ENCODE peak calls at places on chromosomes 12 and 14, in four cellular contexts. F is sigmoid colon, R is Peyer's patch, M is breast epithelium. Y is an unnamed sample.

GRCh38 chr12:13102481-13103195 is 829 bp downstream of the GSG1 start:
- DNase-seq in F (no peak), R (no peak), M (no peak), Y (peak; percentile 75)

GRCh38 chr14:36617824-36618223 is 35.4 kb upstream of the NKX2-8 start:
- DNase-seq in M (no peak), R (no peak), F (no peak), Y (no peak)

GRCh38 chr12:104715562-104716182 is 242.4 kb downstream of the SLC41A2 start:
- DNase-seq in M (no peak), R (no peak), F (no peak), Y (no peak)

GRCh38 chr12:56602239-56602638 is 27.9 kb downstream of the BAZ2A start:
- DNase-seq in M (no peak), R (no peak), F (no peak), Y (no peak)

GRCh38 chr12:100189241-100190012 is 11.2 kb upstream of the ACTR6 start:
- DNase-seq in M (no peak), F (no peak), R (no peak), Y (peak; percentile 90)

GRCh38 chr14:64773577-64773976 is 69.4 kb downstream of the PLEKHG3 start:
- DNase-seq in R (no peak), M (no peak), F (no peak), Y (no peak)

GRCh38 chr14:82642425-82642824 is 1108.8 kb upstream of the SEL1L start:
- DNase-seq in R (no peak), M (no peak), F (no peak), Y (no peak)

GRCh38 chr14:64817631-64818030 is 62.1 kb downstream of the SPTB start:
- DNase-seq in F (no peak), M (no peak), R (no peak), Y (no peak)

GRCh38 chr12:95977764-95978305 is 18.3 kb downstream of the HAL start:
- DNase-seq in F (no peak), R (no peak), M (no peak), Y (no peak)

GRCh38 chr12:2960432-2960956 is 1.3 kb downstream of the TEAD4 start:
- DNase-seq in R (no peak), M (no peak), F (no peak), Y (no peak)

GRCh38 chr12:14072952-14073351 is 91.5 kb upstream of the GRIN2B start:
- DNase-seq in M (no peak), F (no peak), R (no peak), Y (no peak)

GRCh38 chr12:53805801-53806200 is 54.0 kb upstream of the CISTR start:
- DNase-seq in M (no peak), R (no peak), F (no peak), Y (no peak)

GRCh38 chr14:85532981-85533820 is 3.3 kb downstream of the FLRT2 start:
- DNase-seq in R (peak; percentile 47), F (peak; percentile 79), M (peak; percentile 32), Y (no peak)

GRCh38 chr12:132493482-132494178 is 3.7 kb downstream of the FBRSL1 start:
- DNase-seq in R (peak; percentile 61), F (no peak), M (no peak), Y (no peak)

GRCh38 chr12:132190012-132190755 is 45.9 kb downstream of the NOC4L start:
- DNase-seq in R (peak; percentile 61), F (no peak), M (no peak), Y (no peak)

GRCh38 chr12:113457710-113458109 is 14.0 kb downstream of the LHX5 start:
- DNase-seq in F (no peak), M (no peak), R (no peak), Y (no peak)

GRCh38 chr12:89947437-89948265 is 239.0 kb upstream of the ATP2B1 start:
- DNase-seq in R (no peak), F (no peak), M (no peak), Y (no peak)

GRCh38 chr12:115078988-115079387 is 395.0 kb upstream of the TBX3 start:
- DNase-seq in R (no peak), F (no peak), M (no peak), Y (no peak)

DNA sequence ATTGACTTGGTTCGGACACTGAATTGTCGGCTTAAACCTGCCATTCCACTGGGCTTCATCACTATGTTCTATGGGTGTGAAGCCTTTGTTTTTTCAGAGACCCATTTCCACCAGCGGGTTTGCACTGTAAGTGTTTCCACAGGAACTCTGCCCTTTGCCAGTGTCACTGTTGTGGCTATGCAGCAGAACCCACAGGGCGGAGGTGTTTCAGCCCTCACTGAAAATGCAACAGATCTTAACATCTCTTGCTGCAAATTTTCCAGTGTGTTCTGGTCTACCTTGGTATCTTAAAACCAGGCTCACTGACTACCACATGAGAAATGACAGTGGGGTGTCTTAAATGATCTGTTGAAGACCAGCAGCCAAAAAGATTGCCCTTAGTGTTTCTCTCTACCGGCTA is 21.1 kb downstream of the PRKCH start:
- DNase-seq in F (no peak), M (peak; percentile 32), R (no peak), Y (no peak)
- H3K4me1 ChIP-seq in F (no peaks in the 10 kb centered on the region), M (no peaks in the 10 kb centered on the region), R (peaks cover 5% of the 10 kb centered on the region), Y (peaks cover 50% of the 10 kb centered on the region)

DNA sequence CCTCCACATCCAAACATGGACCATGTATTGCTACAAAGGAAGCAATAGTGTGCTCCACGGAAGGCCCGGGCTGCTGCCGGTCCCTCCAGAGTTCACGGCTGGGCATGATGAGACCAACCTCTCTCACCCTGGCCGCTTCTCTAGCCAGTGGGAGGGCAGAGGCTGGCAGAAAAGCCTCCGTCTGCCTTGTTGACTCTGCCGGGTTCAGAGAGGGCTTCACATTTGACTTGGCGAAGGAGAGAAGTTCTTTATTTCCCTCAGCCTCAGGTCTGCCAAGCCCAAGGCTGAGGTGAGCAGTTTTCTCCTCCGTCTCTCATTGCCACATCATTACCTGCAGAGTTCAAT is 230.0 kb downstream of the ZFP36L1 start:
- DNase-seq in R (no peak), M (no peak), F (no peak), Y (no peak)
- H3K27ac ChIP-seq in R (peak overlapping the region; percentile 28), M (peak overlapping the region; percentile 90), F (peak overlapping the region; percentile 60), Y (peak overlapping the region; percentile 56)

DNA sequence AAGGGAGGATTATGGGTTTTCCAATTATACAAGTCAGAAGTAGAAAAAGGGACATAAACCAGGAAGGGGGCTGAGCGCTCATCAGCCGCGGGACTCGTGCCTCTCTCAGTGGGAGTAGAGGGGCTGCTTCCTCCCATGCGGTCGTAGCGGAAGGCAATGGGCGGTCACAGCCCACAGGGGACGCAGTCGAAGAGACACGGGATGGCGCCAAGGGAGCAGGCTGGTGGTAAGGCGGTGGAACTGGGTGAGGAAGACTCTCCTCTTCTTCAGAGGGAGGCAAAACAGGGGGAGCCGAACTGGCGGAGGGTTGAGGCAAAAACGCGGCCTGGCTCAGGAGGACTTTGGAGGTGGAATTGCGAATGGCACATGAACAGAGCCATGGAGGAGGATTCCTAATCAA is 677.7 kb downstream of the TMEM121 start:
- DNase-seq in R (no peak), F (no peak), M (no peak), Y (peak; percentile 81)
- H3K9me3 ChIP-seq in R (no peaks in the 10 kb centered on the region), F (no peaks in the 10 kb centered on the region), M (no peaks in the 10 kb centered on the region), Y (no peaks in the 10 kb centered on the region)

GRCh38 chr12:123472438-123472849 is 14.5 kb downstream of the SNRNP35 start:
- DNase-seq in R (no peak), M (no peak), F (no peak), Y (no peak)
- H3K4me1 ChIP-seq in R (no peaks in the 10 kb centered on the region), M (no peaks in the 10 kb centered on the region), F (no peaks in the 10 kb centered on the region), Y (peaks cover 28% of the 10 kb centered on the region)

DNA sequence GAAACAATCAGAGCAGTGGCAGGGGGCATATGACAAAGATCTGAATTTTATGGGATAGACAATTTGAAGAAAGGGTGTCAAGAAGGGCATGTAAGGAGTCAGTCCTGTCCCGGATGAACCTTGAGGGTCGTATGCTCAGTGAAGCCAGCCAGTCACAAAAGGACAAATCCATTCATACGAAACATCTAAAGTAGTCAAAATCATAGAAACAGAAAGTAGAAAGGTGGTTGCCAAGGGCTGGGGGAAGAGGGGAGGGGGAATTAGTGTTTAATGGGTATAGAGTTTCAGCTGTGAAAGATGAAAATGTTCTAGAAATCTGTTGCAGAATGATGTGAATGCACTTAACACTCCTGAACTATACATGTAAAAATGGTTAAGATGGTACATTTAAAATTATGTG is 157.5 kb downstream of the TGFB3 start:
- DNase-seq in F (no peak), R (no peak), M (no peak), Y (no peak)
- H3K27ac ChIP-seq in F (peak overlapping the region; percentile 84), R (no peak overlapping the region), M (no peak overlapping the region), Y (peak overlapping the region; percentile 83)

DNA sequence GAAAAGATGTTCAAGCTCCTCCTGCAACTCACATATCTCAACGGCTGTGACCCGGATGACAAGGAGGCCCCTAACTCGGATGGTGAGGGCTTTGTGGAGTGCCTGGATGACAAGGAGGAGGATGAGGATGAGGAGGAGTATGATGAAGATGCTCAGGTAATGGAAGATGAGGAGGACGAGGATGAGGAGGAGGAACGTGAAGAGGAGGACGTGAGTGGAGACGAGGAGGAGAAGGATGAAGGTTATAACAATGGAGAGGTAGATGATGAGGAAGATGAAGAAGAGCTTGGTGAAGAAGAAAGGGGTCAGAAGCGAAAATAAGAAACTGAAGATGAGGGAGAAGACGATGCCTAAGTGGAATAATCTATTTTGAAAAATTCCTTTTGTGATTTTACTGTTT is 702 bp downstream of the ANP32D start:
- DNase-seq in M (no peak), F (no peak), R (no peak), Y (no peak)
- H3K9me3 ChIP-seq in M (peaks cover 34% of the 10 kb centered on the region), F (peaks cover 5% of the 10 kb centered on the region), R (no peaks in the 10 kb centered on the region), Y (peaks cover 13% of the 10 kb centered on the region)

GRCh38 chr12:48973531-48973930 is 2.0 kb upstream of the WNT10B start:
- DNase-seq in M (no peak), F (peak; percentile 82), R (no peak), Y (no peak)
- H3K4me1 ChIP-seq in M (peaks cover 14% of the 10 kb centered on the region), F (peaks cover 39% of the 10 kb centered on the region), R (peaks cover 39% of the 10 kb centered on the region), Y (peaks cover 50% of the 10 kb centered on the region)

GRCh38 chr14:79528843-79529405 is 682.4 kb downstream of the DIO2 start:
- DNase-seq in M (no peak), R (no peak), F (no peak), Y (no peak)
- H3K27ac ChIP-seq in M (no peak overlapping the region), R (no peak overlapping the region), F (no peak overlapping the region), Y (peak overlapping the region; percentile 25)

Y was measured in esophagus muscularis mucosa.